ENCODE peak calls at places on chromosome 12, in eight cellular contexts. Y, P, H, G, V, K, T and S are unnamed samples.

GRCh38 chr12:89707992-89708792 is 446 bp downstream of the ATP2B1 start:
- DNase-seq in Y (peak), P (no peak), H (peak), G (peak), V (peak), K (no peak), T (no peak), S (no peak)

GRCh38 chr12:115922952-115923564 is 354.4 kb downstream of the MED13L start:
- DNase-seq in Y (peak), P (no peak), H (peak), G (no peak), V (no peak), K (no peak), T (no peak), S (no peak)

GRCh38 chr12:49811136-49811535 is 17.1 kb downstream of the NCKAP5L start:
- DNase-seq in Y (no peak), P (no peak), H (no peak), G (no peak), V (no peak), K (no peak), T (no peak), S (no peak)

GRCh38 chr12:91367234-91367849 is 184.7 kb upstream of the DCN start:
- DNase-seq in Y (peak), P (no peak), H (peak), G (no peak), V (no peak), K (no peak), T (no peak), S (no peak)

GRCh38 chr12:127526925-127527324 is 740.0 kb upstream of the TMEM132C start:
- DNase-seq in Y (no peak), P (no peak), H (no peak), G (no peak), V (no peak), K (no peak), T (no peak), S (no peak)

GRCh38 chr12:54005853-54006699 is 2.7 kb upstream of the HOXC8 start:
- DNase-seq in Y (peak), P (no peak), H (peak), G (peak), V (peak), K (peak), T (no peak), S (peak)

GRCh38 chr12:103093499-103094106 is 136.1 kb downstream of the ASCL1 start:
- DNase-seq in Y (no peak), P (no peak), H (no peak), G (no peak), V (no peak), K (no peak), T (no peak), S (no peak)

GRCh38 chr12:89947437-89948265 is 239.0 kb upstream of the ATP2B1 start:
- DNase-seq in Y (peak), P (peak), H (peak), G (no peak), V (no peak), K (peak), T (peak), S (peak)

GRCh38 chr12:70692681-70693288 is 55.6 kb upstream of the PTPRB start:
- DNase-seq in Y (peak), P (peak), H (peak), G (no peak), V (no peak), K (no peak), T (no peak), S (no peak)

GRCh38 chr12:86264451-86265328 is 8.5 kb upstream of the MGAT4C start:
- DNase-seq in Y (no peak), P (no peak), H (no peak), G (peak), V (no peak), K (no peak), T (no peak), S (no peak)

GRCh38 chr12:3002636-3003035 is 43.4 kb downstream of the TEAD4 start:
- DNase-seq in Y (no peak), P (no peak), H (no peak), G (no peak), V (no peak), K (no peak), T (no peak), S (no peak)

GRCh38 chr12:7907009-7907408 is 29.0 kb downstream of the SLC2A3 start:
- DNase-seq in Y (peak), P (peak), H (peak), G (peak), V (no peak), K (peak), T (no peak), S (no peak)

GRCh38 chr12:78191611-78192010 is 360.9 kb downstream of the NAV3 start:
- DNase-seq in Y (no peak), P (no peak), H (peak), G (no peak), V (no peak), K (no peak), T (no peak), S (no peak)

GRCh38 chr12:22266101-22266500 is 68.4 kb downstream of the ST8SIA1 start:
- DNase-seq in Y (peak), P (no peak), H (no peak), G (no peak), V (no peak), K (no peak), T (no peak), S (no peak)

GRCh38 chr12:4443616-4444015 is 2.0 kb downstream of the FGF6 start:
- DNase-seq in Y (no peak), P (no peak), H (no peak), G (no peak), V (no peak), K (no peak), T (no peak), S (no peak)

GRCh38 chr12:95443458-95443857 is 30.5 kb upstream of the METAP2 start:
- DNase-seq in Y (no peak), P (no peak), H (no peak), G (no peak), V (no peak), K (no peak), T (no peak), S (no peak)

GRCh38 chr12:108307006-108307405 is 32.1 kb downstream of the CMKLR1 start:
- DNase-seq in Y (peak), P (peak), H (peak), G (no peak), V (no peak), K (no peak), T (peak), S (no peak)

GRCh38 chr12:8065991-8066594 is at the start of gene C3AR1:
- DNase-seq in Y (peak), P (no peak), H (peak), G (no peak), V (no peak), K (peak), T (no peak), S (no peak)

GRCh38 chr12:92899388-92900001 is 29.6 kb downstream of the EEA1 start:
- DNase-seq in Y (peak), P (peak), H (peak), G (peak), V (no peak), K (peak), T (peak), S (peak)